ENCODE peak calls at places on chromosomes 3 and 15, in six cellular contexts. One of them, this sample, is unnamed.

GRCh38 chr3:150341893-150342292 is 66.2 kb upstream of the TSC22D2 start:
- DNase-seq in HCT116: no peak
- DNase-seq in sigmoid colon: no peak
- DNase-seq in transverse colon: no peak
- DNase-seq in AG09309: no peak
- DNase-seq in ovary: no peak
- DNase-seq in this sample: no peak

GRCh38 chr15:40365624-40366023 is 7.6 kb downstream of the DISP2 start:
- DNase-seq in HCT116: no peak
- DNase-seq in sigmoid colon: no peak
- DNase-seq in transverse colon: no peak
- DNase-seq in AG09309: no peak
- DNase-seq in ovary: no peak
- DNase-seq in this sample: no peak

GRCh38 chr3:195112361-195112791 is 158.6 kb downstream of the XXYLT1 start:
- DNase-seq in HCT116: no peak
- DNase-seq in sigmoid colon: peak; percentile 56
- DNase-seq in transverse colon: no peak
- DNase-seq in AG09309: no peak
- DNase-seq in ovary: no peak
- DNase-seq in this sample: no peak

GRCh38 chr15:99917237-99917636 is 184.0 kb upstream of the LYSMD4 start:
- DNase-seq in HCT116: no peak
- DNase-seq in sigmoid colon: no peak
- DNase-seq in transverse colon: no peak
- DNase-seq in AG09309: no peak
- DNase-seq in ovary: no peak
- DNase-seq in this sample: no peak

GRCh38 chr3:55639143-55639542 is 152.0 kb upstream of the WNT5A start:
- DNase-seq in HCT116: no peak
- DNase-seq in sigmoid colon: no peak
- DNase-seq in transverse colon: no peak
- DNase-seq in AG09309: no peak
- DNase-seq in ovary: no peak
- DNase-seq in this sample: no peak

GRCh38 chr15:101296418-101297405 is 1.7 kb upstream of the SNRPA1 start:
- DNase-seq in HCT116: no peak
- DNase-seq in sigmoid colon: no peak
- DNase-seq in transverse colon: no peak
- DNase-seq in AG09309: no peak
- DNase-seq in ovary: no peak
- DNase-seq in this sample: no peak

GRCh38 chr3:194908972-194909371 is 223.3 kb downstream of the FAM43A start:
- DNase-seq in HCT116: no peak
- DNase-seq in sigmoid colon: no peak
- DNase-seq in transverse colon: no peak
- DNase-seq in AG09309: no peak
- DNase-seq in ovary: no peak
- DNase-seq in this sample: no peak

GRCh38 chr3:71816141-71816540 is 31.2 kb upstream of the PROK2 start:
- DNase-seq in HCT116: no peak
- DNase-seq in sigmoid colon: no peak
- DNase-seq in transverse colon: no peak
- DNase-seq in AG09309: no peak
- DNase-seq in ovary: no peak
- DNase-seq in this sample: no peak

GRCh38 chr3:16653712-16654111 is 48.5 kb upstream of the DAZL start:
- DNase-seq in HCT116: no peak
- DNase-seq in sigmoid colon: no peak
- DNase-seq in transverse colon: no peak
- DNase-seq in AG09309: no peak
- DNase-seq in ovary: no peak
- DNase-seq in this sample: no peak

GRCh38 chr15:31435891-31436628 is 109.4 kb downstream of the KLF13 start:
- DNase-seq in HCT116: peak; percentile 15
- DNase-seq in sigmoid colon: no peak
- DNase-seq in transverse colon: no peak
- DNase-seq in AG09309: no peak
- DNase-seq in ovary: peak; percentile 57
- DNase-seq in this sample: no peak

GRCh38 chr3:114792159-114792918 is 354.7 kb downstream of the ZBTB20 start:
- DNase-seq in HCT116: no peak
- DNase-seq in sigmoid colon: no peak
- DNase-seq in transverse colon: no peak
- DNase-seq in AG09309: no peak
- DNase-seq in ovary: no peak
- DNase-seq in this sample: no peak

GRCh38 chr15:73631915-73632669 is 1.1 kb downstream of the NPTN start:
- DNase-seq in HCT116: no peak
- DNase-seq in sigmoid colon: peak; percentile 84
- DNase-seq in transverse colon: peak; percentile 50
- DNase-seq in AG09309: no peak
- DNase-seq in ovary: peak; percentile 38
- DNase-seq in this sample: no peak

GRCh38 chr3:108312656-108313055 is 16.3 kb downstream of the HHLA2 start:
- DNase-seq in HCT116: no peak
- DNase-seq in sigmoid colon: no peak
- DNase-seq in transverse colon: no peak
- DNase-seq in AG09309: peak; percentile 14
- DNase-seq in ovary: no peak
- DNase-seq in this sample: no peak

GRCh38 chr15:56247266-56247665 is 3.6 kb upstream of the RFX7 start:
- DNase-seq in HCT116: no peak
- DNase-seq in sigmoid colon: no peak
- DNase-seq in transverse colon: no peak
- DNase-seq in AG09309: no peak
- DNase-seq in ovary: no peak
- DNase-seq in this sample: no peak

GRCh38 chr3:132822266-132822665 is 100.1 kb upstream of the NPHP3 start:
- DNase-seq in HCT116: no peak
- DNase-seq in sigmoid colon: no peak
- DNase-seq in transverse colon: no peak
- DNase-seq in AG09309: no peak
- DNase-seq in ovary: no peak
- DNase-seq in this sample: no peak

GRCh38 chr3:130850044-130850797 is 43.7 kb upstream of the ATP2C1 start:
- DNase-seq in HCT116: no peak
- DNase-seq in sigmoid colon: no peak
- DNase-seq in transverse colon: no peak
- DNase-seq in AG09309: peak; percentile 62
- DNase-seq in ovary: no peak
- DNase-seq in this sample: no peak

GRCh38 chr15:64883997-64884511 is 27.6 kb upstream of the ANKDD1A start:
- DNase-seq in HCT116: no peak
- DNase-seq in sigmoid colon: peak; percentile 82
- DNase-seq in transverse colon: peak; percentile 61
- DNase-seq in AG09309: no peak
- DNase-seq in ovary: no peak
- DNase-seq in this sample: no peak

GRCh38 chr3:175713263-175713662 is 854.1 kb downstream of the NAALADL2 start:
- DNase-seq in HCT116: no peak
- DNase-seq in sigmoid colon: no peak
- DNase-seq in transverse colon: no peak
- DNase-seq in AG09309: no peak
- DNase-seq in ovary: no peak
- DNase-seq in this sample: no peak

GRCh38 chr3:194296832-194297666 is 54.1 kb downstream of the CPN2 start:
- DNase-seq in HCT116: peak; percentile 22
- DNase-seq in sigmoid colon: peak; percentile 68
- DNase-seq in transverse colon: peak; percentile 32
- DNase-seq in AG09309: no peak
- DNase-seq in ovary: peak; percentile 56
- DNase-seq in this sample: no peak

GRCh38 chr3:155391583-155391982 is 98.1 kb upstream of the STRIT1 start:
- DNase-seq in HCT116: peak; percentile 23
- DNase-seq in sigmoid colon: peak; percentile 73
- DNase-seq in transverse colon: peak; percentile 8
- DNase-seq in AG09309: peak; percentile 91
- DNase-seq in ovary: no peak
- DNase-seq in this sample: no peak
- H3K4me3 ChIP-seq in HCT116: peak overlapping the region; percentile 22
- H3K4me3 ChIP-seq in sigmoid colon: no peak overlapping the region
- H3K4me3 ChIP-seq in transverse colon: no peak overlapping the region
- H3K4me3 ChIP-seq in AG09309: no peak overlapping the region
- H3K4me3 ChIP-seq in ovary: no peak overlapping the region
- H3K4me3 ChIP-seq in this sample: no peak overlapping the region

GRCh38 chr3:84962460-84962859 is 3.7 kb downstream of the CADM2 start:
- DNase-seq in HCT116: no peak
- DNase-seq in sigmoid colon: no peak
- DNase-seq in transverse colon: no peak
- DNase-seq in AG09309: no peak
- DNase-seq in ovary: no peak
- DNase-seq in this sample: no peak

GRCh38 chr3:84967767-84968581 is 9.2 kb downstream of the CADM2 start:
- DNase-seq in HCT116: no peak
- DNase-seq in sigmoid colon: no peak
- DNase-seq in transverse colon: no peak
- DNase-seq in AG09309: no peak
- DNase-seq in ovary: no peak
- DNase-seq in this sample: no peak

GRCh38 chr3:84963137-84963536 is 4.3 kb downstream of the CADM2 start:
- DNase-seq in HCT116: no peak
- DNase-seq in sigmoid colon: no peak
- DNase-seq in transverse colon: no peak
- DNase-seq in AG09309: no peak
- DNase-seq in ovary: no peak
- DNase-seq in this sample: no peak

GRCh38 chr3:84961492-84962255 is 2.9 kb downstream of the CADM2 start:
- DNase-seq in HCT116: no peak
- DNase-seq in sigmoid colon: no peak
- DNase-seq in transverse colon: no peak
- DNase-seq in AG09309: no peak
- DNase-seq in ovary: no peak
- DNase-seq in this sample: no peak

DNA sequence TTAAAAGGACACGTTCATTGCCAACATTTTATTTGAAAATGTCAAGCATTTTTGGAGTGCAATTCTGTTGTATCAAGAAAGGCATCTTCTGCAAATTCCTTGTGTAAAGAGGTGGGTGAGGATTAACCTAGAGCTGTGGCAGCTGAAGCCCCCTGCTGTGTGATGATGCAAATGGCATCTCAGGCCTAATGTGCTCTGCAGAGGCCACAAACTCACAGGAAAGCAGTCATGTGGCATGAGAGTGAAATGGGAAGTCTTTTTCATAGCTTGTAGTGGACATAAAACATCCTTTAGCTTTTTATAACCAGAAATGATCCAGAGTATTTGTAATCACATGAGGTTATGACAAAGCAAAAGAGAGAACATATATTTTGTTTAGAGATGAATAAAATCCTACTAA is 6.4 kb downstream of the CADM2 start:
- DNase-seq in HCT116: no peak
- DNase-seq in sigmoid colon: no peak
- DNase-seq in transverse colon: no peak
- DNase-seq in AG09309: no peak
- DNase-seq in ovary: no peak
- DNase-seq in this sample: no peak
- TF ChIP-seq CTCF in HCT116: no peak
- TF ChIP-seq CTCF in sigmoid colon: no peak
- TF ChIP-seq CTCF in transverse colon: no peak
- TF ChIP-seq CTCF in AG09309: no peak
- TF ChIP-seq CTCF in ovary: no peak
- TF ChIP-seq CTCF in this sample: peak; percentile 28

GRCh38 chr3:134485620-134486576 is at the start of the genes ANAPC13 and CEP63:
- DNase-seq in HCT116: peak; percentile 99
- DNase-seq in sigmoid colon: peak; percentile 98
- DNase-seq in transverse colon: peak; percentile 95
- DNase-seq in AG09309: peak; percentile 97
- DNase-seq in ovary: peak; percentile 95
- DNase-seq in this sample: peak; percentile 98

GRCh38 chr3:134485075-134485536 is 679 bp downstream of the ANAPC13 start:
- DNase-seq in HCT116: no peak
- DNase-seq in sigmoid colon: no peak
- DNase-seq in transverse colon: peak; percentile 44
- DNase-seq in AG09309: no peak
- DNase-seq in ovary: peak; percentile 35
- DNase-seq in this sample: no peak

GRCh38 chr3:134482622-134483021 is 3.2 kb downstream of the ANAPC13 start:
- DNase-seq in HCT116: no peak
- DNase-seq in sigmoid colon: no peak
- DNase-seq in transverse colon: no peak
- DNase-seq in AG09309: no peak
- DNase-seq in ovary: no peak
- DNase-seq in this sample: no peak

GRCh38 chr3:134481166-134481565 is 4.6 kb downstream of the ANAPC13 start:
- DNase-seq in HCT116: no peak
- DNase-seq in sigmoid colon: no peak
- DNase-seq in transverse colon: no peak
- DNase-seq in AG09309: no peak
- DNase-seq in ovary: no peak
- DNase-seq in this sample: no peak

DNA sequence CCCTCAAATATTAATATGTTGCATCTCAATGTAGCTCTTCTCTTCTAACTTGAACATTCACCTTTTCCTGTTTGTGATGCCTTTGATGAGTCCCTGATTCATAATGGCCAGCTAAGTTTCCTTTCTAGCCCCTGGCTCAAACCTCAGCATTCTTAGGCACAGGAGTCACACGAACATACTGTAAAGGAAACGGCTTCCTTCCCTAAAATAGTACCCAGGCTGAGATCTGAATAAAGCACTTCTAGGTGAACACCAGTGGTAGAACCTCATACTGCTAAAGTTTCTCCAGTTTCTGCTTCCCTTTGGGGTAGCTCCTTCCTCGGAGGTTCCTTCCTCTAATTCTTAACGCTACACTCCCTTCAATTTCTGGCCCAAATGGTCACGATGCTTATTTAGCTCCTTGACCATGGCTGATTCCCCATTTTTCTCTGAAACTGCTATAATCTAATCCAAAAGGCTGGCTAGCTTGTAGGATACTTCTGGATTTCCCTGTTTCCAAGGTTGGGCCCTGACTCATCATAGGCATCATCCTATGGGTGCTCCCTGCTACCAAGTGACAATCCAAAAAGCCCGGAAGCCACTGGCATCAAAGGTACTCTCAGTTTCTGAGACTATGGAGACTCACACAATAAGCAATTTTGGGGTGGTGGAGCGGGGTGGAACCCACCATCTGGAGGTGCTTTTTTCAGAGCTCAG is 2.4 kb downstream of the ANAPC13 start:
- DNase-seq in HCT116: no peak
- DNase-seq in sigmoid colon: no peak
- DNase-seq in transverse colon: no peak
- DNase-seq in AG09309: no peak
- DNase-seq in ovary: no peak
- DNase-seq in this sample: no peak
- H3K4me3 ChIP-seq in HCT116: no peak overlapping the region
- H3K4me3 ChIP-seq in sigmoid colon: no peak overlapping the region
- H3K4me3 ChIP-seq in transverse colon: no peak overlapping the region
- H3K4me3 ChIP-seq in AG09309: no peak overlapping the region
- H3K4me3 ChIP-seq in ovary: no peak overlapping the region
- H3K4me3 ChIP-seq in this sample: peak overlapping the region; percentile 89

DNA sequence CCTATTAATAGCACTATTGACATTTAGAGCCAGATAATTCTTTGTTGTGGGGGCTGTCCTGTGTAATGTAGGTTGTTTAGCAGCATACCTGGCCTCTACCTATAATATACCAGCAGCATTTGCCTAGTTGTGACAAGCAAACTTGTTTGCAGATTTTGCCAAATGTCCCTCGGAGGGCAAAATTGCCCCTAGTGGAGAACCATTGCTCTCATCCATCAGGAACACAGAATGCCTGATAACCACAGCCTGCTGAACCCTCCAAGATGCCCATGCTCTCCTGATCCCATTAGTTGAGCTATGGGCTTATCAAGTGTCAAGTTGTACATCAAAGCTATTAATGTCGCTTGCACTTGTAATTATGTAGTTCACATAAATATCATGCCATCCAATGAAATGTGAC is 15.0 kb upstream of the KBTBD8 start:
- DNase-seq in HCT116: no peak
- DNase-seq in sigmoid colon: no peak
- DNase-seq in transverse colon: no peak
- DNase-seq in AG09309: no peak
- DNase-seq in ovary: no peak
- DNase-seq in this sample: no peak
- TF ChIP-seq CTCF in HCT116: peak; percentile 41
- TF ChIP-seq CTCF in sigmoid colon: no peak
- TF ChIP-seq CTCF in transverse colon: no peak
- TF ChIP-seq CTCF in AG09309: no peak
- TF ChIP-seq CTCF in ovary: no peak
- TF ChIP-seq CTCF in this sample: no peak